ENCODE peak calls at places on chromosomes 6 and 20, in ten cellular contexts. Q is mucosa of descending colon; U is epithelial cell of esophagus; B is NCI-H1105; T is hippocampal formation; F is T-helper 17 cell; Y is T-helper 9 cell; S is body of pancreas; Z is activated CD4-positive, alpha-beta T cell treated with anti-CD3 and anti-CD28 coated beads for 48 hours; I is tibial nerve. N is an unnamed sample.

GRCh38 chr20:2749951-2750342 is 50.5 kb downstream of the CPXM1 start:
- DNase-seq in Q (no peak), U (no peak), B (no peak), T (no peak), F (no peak), Y (no peak), S (no peak), Z (no peak), I (no peak), N (no peak)

GRCh38 chr6:155782320-155782730 is 326.7 kb upstream of the NOX3 start:
- DNase-seq in Q (no peak), U (peak), B (no peak), T (no peak), F (no peak), Y (no peak), S (no peak), Z (no peak), I (no peak), N (no peak)

GRCh38 chr6:47414517-47415167 is 62.9 kb upstream of the CD2AP start:
- DNase-seq in Q (no peak), U (peak), B (no peak), T (no peak), F (no peak), Y (no peak), S (peak), Z (no peak), I (no peak), N (peak)

GRCh38 chr6:90294989-90295853 is 1.4 kb downstream of the BACH2 start:
- DNase-seq in Q (peak), U (peak), B (peak), T (peak), F (peak), Y (peak), S (peak), Z (peak), I (no peak), N (peak)

GRCh38 chr6:157253699-157254098 is 69.6 kb downstream of the TMEM242 start:
- DNase-seq in Q (no peak), U (no peak), B (no peak), T (no peak), F (no peak), Y (no peak), S (peak), Z (no peak), I (no peak), N (no peak)

GRCh38 chr20:62202083-62202395 is 18.0 kb downstream of the HRH3 start:
- DNase-seq in Q (peak), U (no peak), B (no peak), T (no peak), F (no peak), Y (no peak), S (no peak), Z (no peak), I (no peak), N (no peak)

GRCh38 chr20:53628076-53628475 is 34.4 kb upstream of the ZNF217 start:
- DNase-seq in Q (no peak), U (no peak), B (no peak), T (no peak), F (no peak), Y (no peak), S (no peak), Z (no peak), I (no peak), N (no peak)

GRCh38 chr20:22333885-22334545 is 250.4 kb downstream of the FOXA2 start:
- DNase-seq in Q (no peak), U (peak), B (peak), T (peak), F (no peak), Y (no peak), S (peak), Z (peak), I (peak), N (no peak)

GRCh38 chr6:17086469-17086868 is 15.4 kb upstream of the STMND1 start:
- DNase-seq in Q (no peak), U (peak), B (peak), T (peak), F (no peak), Y (no peak), S (peak), Z (peak), I (no peak), N (peak)

GRCh38 chr6:106997392-106998257 is 23.1 kb upstream of the CD24 start:
- DNase-seq in Q (no peak), U (peak), B (peak), T (no peak), F (peak), Y (peak), S (peak), Z (peak), I (no peak), N (peak)